ENCODE peak calls at places on chromosomes 16 and 17, in five cellular contexts. R is activated T-cell treated with anti-CD3 and anti-CD28 coated beads, Interleukin-2, amount 50 U/mL, for 72 hours; F is spleen; Z is AML-193; X is hepatic stellate cell. H is an unnamed sample.

GRCh38 chr17:17388657-17389496 is 85.7 kb downstream of the NT5M start:
- DNase-seq in R (no peak), F (no peak), Z (no peak), X (no peak), H (no peak)

GRCh38 chr16:87119748-87120147 is 197.4 kb downstream of the C16orf95 start:
- DNase-seq in R (no peak), F (no peak), Z (no peak), X (no peak), H (no peak)

GRCh38 chr16:9297437-9298113 is 206.1 kb downstream of the HAPSTR1 start:
- DNase-seq in R (peak; percentile 3), F (no peak), Z (no peak), X (no peak), H (no peak)

GRCh38 chr17:31484821-31485220 is 93.3 kb downstream of the RAB11FIP4 start:
- DNase-seq in R (no peak), F (no peak), Z (no peak), X (no peak), H (no peak)

GRCh38 chr16:81536648-81537047 is 92.0 kb downstream of the CMIP start:
- DNase-seq in R (no peak), F (peak; percentile 21), Z (no peak), X (no peak), H (no peak)

GRCh38 chr17:41061969-41062368 is 2.1 kb upstream of the KRTAP2-3 start:
- DNase-seq in R (no peak), F (no peak), Z (no peak), X (peak; percentile 87), H (no peak)

GRCh38 chr17:9086577-9086976 is 65.3 kb downstream of the NTN1 start:
- DNase-seq in R (no peak), F (no peak), Z (no peak), X (no peak), H (no peak)

GRCh38 chr16:87303962-87304521 is 13.2 kb downstream of the C16orf95 start:
- DNase-seq in R (no peak), F (no peak), Z (no peak), X (no peak), H (no peak)

GRCh38 chr17:67623767-67624166 is 94.0 kb upstream of the NOL11 start:
- DNase-seq in R (no peak), F (no peak), Z (no peak), X (no peak), H (no peak)

GRCh38 chr17:10745231-10745630 is 15.4 kb upstream of the TMEM220 start:
- DNase-seq in R (no peak), F (no peak), Z (no peak), X (no peak), H (no peak)

GRCh38 chr16:84599528-84600202 is 18.2 kb downstream of the COTL1 start:
- DNase-seq in R (peak; percentile 79), F (peak; percentile 93), Z (peak; percentile 96), X (peak; percentile 76), H (peak; percentile 41)

GRCh38 chr16:50909831-50910697 is 168.2 kb downstream of the CYLD start:
- DNase-seq in R (no peak), F (no peak), Z (no peak), X (no peak), H (no peak)

GRCh38 chr17:33234930-33235685 is 58.0 kb downstream of the ASIC2 start:
- DNase-seq in R (no peak), F (no peak), Z (no peak), X (peak; percentile 92), H (peak; percentile 65)

GRCh38 chr16:6016530-6017184 is 919.1 kb upstream of the EEF2KMT start:
- DNase-seq in R (no peak), F (no peak), Z (peak; percentile 54), X (peak; percentile 11), H (no peak)

GRCh38 chr17:62668091-62668804 is 40.8 kb downstream of the MRC2 start:
- DNase-seq in R (no peak), F (no peak), Z (no peak), X (no peak), H (no peak)

GRCh38 chr17:7133424-7133823 is 18.8 kb upstream of the ASGR2 start:
- DNase-seq in R (peak; percentile 58), F (peak; percentile 81), Z (no peak), X (no peak), H (no peak)

GRCh38 chr17:28725660-28726395 is at the start of gene TLCD1:
- DNase-seq in R (peak; percentile 79), F (peak; percentile 90), Z (peak; percentile 70), X (peak; percentile 84), H (no peak)

H was measured in mucosa of gallbladder.